ENCODE peak calls at places on chromosomes 3 and 15, in four cellular contexts. V, Q, L and P are unnamed samples.

GRCh38 chr3:130850846-130851245 is 43.0 kb upstream of the ATP2C1 start:
- DNase-seq in V (no peak), Q (no peak), L (no peak), P (no peak)

GRCh38 chr3:156811092-156811862 is 14.9 kb upstream of the LEKR1 start:
- DNase-seq in V (no peak), Q (peak; percentile 80), L (no peak), P (no peak)

GRCh38 chr3:153591566-153592221 is 429.7 kb downstream of the RAP2B start:
- DNase-seq in V (no peak), Q (no peak), L (no peak), P (no peak)

GRCh38 chr15:28930476-28931291 is 44.9 kb downstream of the APBA2 start:
- DNase-seq in V (no peak), Q (no peak), L (peak; percentile 22), P (no peak)

GRCh38 chr3:14920536-14920935 is 26.8 kb upstream of the NR2C2 start:
- DNase-seq in V (no peak), Q (no peak), L (no peak), P (no peak)

GRCh38 chr15:77023576-77024272 is 28.8 kb downstream of the PSTPIP1 start:
- DNase-seq in V (no peak), Q (no peak), L (peak; percentile 62), P (no peak)

GRCh38 chr3:71369733-71370391 is 213.7 kb downstream of the FOXP1 start:
- DNase-seq in V (no peak), Q (peak; percentile 43), L (no peak), P (no peak)

GRCh38 chr3:10950476-10951294 is 41.9 kb upstream of the SLC6A1 start:
- DNase-seq in V (peak; percentile 64), Q (peak; percentile 42), L (peak; percentile 85), P (no peak)